ENCODE peak calls at places on chromosomes 4 and X, in seven cellular contexts. T, J, R, N, L, U and S are unnamed samples.

GRCh38 chrX:124333862-124334261 is 1.4 kb downstream of the TEX13D start:
- DNase-seq in T (no peak), J (no peak), R (no peak), N (no peak), L (no peak), U (no peak), S (no peak)

GRCh38 chr4:72791054-72791453 is 222.0 kb upstream of the ADAMTS3 start:
- DNase-seq in T (no peak), J (no peak), R (no peak), N (no peak), L (no peak), U (no peak), S (no peak)

GRCh38 chrX:136880003-136880451 is 498 bp downstream of the RBMX start:
- DNase-seq in T (no peak), J (no peak), R (peak), N (peak), L (peak), U (no peak), S (peak)

GRCh38 chr4:88969271-88969670 is 87.7 kb downstream of the FAM13A start:
- DNase-seq in T (no peak), J (no peak), R (no peak), N (no peak), L (no peak), U (no peak), S (no peak)

GRCh38 chr4:78032446-78032845 is 24.7 kb upstream of the FRAS1 start:
- DNase-seq in T (no peak), J (no peak), R (no peak), N (no peak), L (peak), U (no peak), S (no peak)

GRCh38 chr4:126583509-126583908 is 1049.2 kb upstream of the INTU start:
- DNase-seq in T (no peak), J (no peak), R (peak), N (peak), L (no peak), U (no peak), S (no peak)

GRCh38 chrX:14039344-14039743 is 9.7 kb upstream of the GEMIN8 start:
- DNase-seq in T (no peak), J (no peak), R (no peak), N (peak), L (peak), U (peak), S (peak)

GRCh38 chr4:98584265-98584664 is 74.1 kb downstream of the TSPAN5 start:
- DNase-seq in T (no peak), J (no peak), R (no peak), N (no peak), L (no peak), U (no peak), S (no peak)

GRCh38 chr4:185566972-185567749 is 31.9 kb upstream of the PDLIM3 start:
- DNase-seq in T (peak), J (peak), R (peak), N (no peak), L (no peak), U (no peak), S (no peak)

GRCh38 chrX:70001269-70001668 is 48.5 kb downstream of the AWAT2 start:
- DNase-seq in T (no peak), J (no peak), R (no peak), N (no peak), L (no peak), U (no peak), S (no peak)

GRCh38 chrX:153649915-153650782 is 3.1 kb downstream of the DUSP9 start:
- DNase-seq in T (no peak), J (no peak), R (no peak), N (no peak), L (no peak), U (no peak), S (no peak)